ENCODE peak calls at places on chromosomes 6 and 20, in ten cellular contexts. P is pancreas; K is sigmoid colon; R is IMR-90; F is SJSA1; H is CD8-positive, alpha-beta memory T cell; O is heart left ventricle; U is PC-3; C is uterus; M is heart right ventricle. A is an unnamed sample. For H3K4me1, the result is how much of the 10 kb centered on the place peaks cover.

GRCh38 chr6:27825025-27825823 is 87.0 kb downstream of the OR2B2 start:
- DNase-seq in P (no peak), K (no peak), R (no peak), F (peak), H (no peak), O (no peak), U (peak), C (no peak), M (no peak), A (no peak)

GRCh38 chr6:156359912-156360311 is 417.3 kb upstream of the ARID1B start:
- DNase-seq in P (no peak), K (no peak), R (no peak), F (no peak), H (no peak), O (no peak), U (no peak), C (no peak), M (no peak), A (no peak)

GRCh38 chr6:165762876-165763275 is 99.8 kb upstream of the PDE10A start:
- DNase-seq in P (no peak), K (no peak), R (peak), F (no peak), H (no peak), O (no peak), U (no peak), C (no peak), M (no peak), A (no peak)

GRCh38 chr20:53805895-53806384 is 212.3 kb upstream of the ZNF217 start:
- DNase-seq in P (no peak), K (no peak), R (peak), F (peak), H (no peak), O (no peak), U (peak), C (no peak), M (no peak), A (peak)

GRCh38 chr20:21322083-21322710 is 19.1 kb downstream of the XRN2 start:
- DNase-seq in P (no peak), K (no peak), R (peak), F (no peak), H (no peak), O (no peak), U (no peak), C (no peak), M (no peak), A (peak)

GRCh38 chr20:32702706-32703425 is 29.1 kb upstream of the C20orf203 start:
- DNase-seq in P (no peak), K (no peak), R (no peak), F (no peak), H (no peak), O (no peak), U (no peak), C (no peak), M (no peak), A (no peak)

GRCh38 chr6:130366011-130366963 is at the start of gene TMEM200A:
- DNase-seq in P (no peak), K (peak), R (peak), F (peak), H (no peak), O (peak), U (no peak), C (peak), M (peak), A (peak)

GRCh38 chr6:93013054-93013453 is 406.3 kb downstream of the EPHA7 start:
- DNase-seq in P (no peak), K (no peak), R (no peak), F (no peak), H (no peak), O (no peak), U (no peak), C (no peak), M (no peak), A (no peak)

GRCh38 chr20:17036546-17036945 is 190.3 kb upstream of the PCSK2 start:
- DNase-seq in P (no peak), K (no peak), R (peak), F (no peak), H (no peak), O (no peak), U (no peak), C (no peak), M (no peak), A (peak)

GRCh38 chr20:13930246-13930645 is 60.2 kb downstream of the SEL1L2 start:
- DNase-seq in P (no peak), K (no peak), R (no peak), F (no peak), H (no peak), O (no peak), U (peak), C (no peak), M (no peak), A (no peak)

GRCh38 chr6:49676671-49677281 is 36.6 kb downstream of the CRISP2 start:
- DNase-seq in P (no peak), K (no peak), R (peak), F (no peak), H (no peak), O (no peak), U (peak), C (no peak), M (no peak), A (peak)

GRCh38 chr6:127516676-127517273 is 2.4 kb downstream of the MTCL3 start:
- DNase-seq in P (no peak), K (no peak), R (peak), F (no peak), H (no peak), O (no peak), U (peak), C (no peak), M (no peak), A (no peak)

GRCh38 chr20:4728121-4728520 is 6.4 kb downstream of the PRND start:
- DNase-seq in P (no peak), K (no peak), R (peak), F (no peak), H (no peak), O (no peak), U (peak), C (no peak), M (no peak), A (peak)

GRCh38 chr6:5989141-5989723 is 17.5 kb downstream of the NRN1 start:
- DNase-seq in P (no peak), K (no peak), R (no peak), F (no peak), H (no peak), O (peak), U (no peak), C (no peak), M (peak), A (no peak)

GRCh38 chr20:32474967-32475819 is 109.9 kb downstream of the NOL4L start:
- DNase-seq in P (peak), K (peak), R (peak), F (peak), H (no peak), O (peak), U (peak), C (peak), M (peak), A (peak)

GRCh38 chr6:112571486-112571885 is 224.4 kb downstream of the RFPL4B start:
- DNase-seq in P (no peak), K (peak), R (peak), F (no peak), H (no peak), O (peak), U (peak), C (no peak), M (peak), A (peak)

GRCh38 chr6:164628302-164628931 is 681.0 kb downstream of the C6orf118 start:
- DNase-seq in P (no peak), K (no peak), R (no peak), F (no peak), H (no peak), O (no peak), U (no peak), C (no peak), M (no peak), A (no peak)

GRCh38 chr20:33945391-33946079 is 48.2 kb upstream of the RALY start:
- DNase-seq in P (no peak), K (no peak), R (peak), F (no peak), H (no peak), O (no peak), U (peak), C (no peak), M (no peak), A (peak)

GRCh38 chr20:31663838-31664695 is 26.4 kb downstream of the COX4I2 start:
- DNase-seq in P (peak), K (peak), R (no peak), F (peak), H (no peak), O (no peak), U (peak), C (no peak), M (no peak), A (no peak)

GRCh38 chr6:139475231-139475630 is 100.8 kb upstream of the CITED2 start:
- DNase-seq in P (no peak), K (no peak), R (no peak), F (no peak), H (no peak), O (no peak), U (no peak), C (no peak), M (no peak), A (no peak)

GRCh38 chr20:12386821-12387220 is 469.1 kb downstream of the BTBD3 start:
- DNase-seq in P (no peak), K (no peak), R (no peak), F (no peak), H (no peak), O (no peak), U (no peak), C (no peak), M (no peak), A (no peak)

GRCh38 chr6:29483186-29483585 is 4.6 kb downstream of the MAS1L start:
- DNase-seq in P (no peak), K (no peak), R (no peak), F (no peak), H (no peak), O (no peak), U (no peak), C (no peak), M (no peak), A (no peak)

GRCh38 chr6:105940990-105941389 is 145.1 kb upstream of the PRDM1 start:
- DNase-seq in P (no peak), K (no peak), R (no peak), F (no peak), H (no peak), O (no peak), U (no peak), C (no peak), M (no peak), A (no peak)

GRCh38 chr6:168674595-168674994 is 233.6 kb downstream of the SMOC2 start:
- DNase-seq in P (no peak), K (no peak), R (no peak), F (no peak), H (no peak), O (no peak), U (no peak), C (no peak), M (no peak), A (no peak)

GRCh38 chr20:31706607-31707257 is 15.9 kb downstream of the BCL2L1 start:
- DNase-seq in P (no peak), K (no peak), R (no peak), F (no peak), H (no peak), O (no peak), U (peak), C (no peak), M (no peak), A (peak)

GRCh38 chr6:136037246-136037884 is 185.9 kb downstream of the PDE7B start:
- DNase-seq in P (no peak), K (no peak), R (peak), F (no peak), H (no peak), O (no peak), U (no peak), C (no peak), M (no peak), A (peak)
- H3K4me3 ChIP-seq in P (no peak), K (no peak), R (peak), F (no peak), H (no peak), O (peak), U (no peak), C (peak), M (peak), A (peak)

GRCh38 chr20:36819662-36820061 is 46.1 kb upstream of the DSN1 start:
- DNase-seq in P (no peak), K (no peak), R (no peak), F (no peak), H (no peak), O (no peak), U (no peak), C (no peak), M (no peak), A (no peak)

GRCh38 chr20:36818831-36819230 is 45.3 kb upstream of the DSN1 start:
- DNase-seq in P (no peak), K (no peak), R (no peak), F (no peak), H (no peak), O (no peak), U (no peak), C (no peak), M (no peak), A (no peak)

GRCh38 chr20:36817496-36817895 is 43.9 kb upstream of the DSN1 start:
- DNase-seq in P (no peak), K (no peak), R (no peak), F (no peak), H (no peak), O (no peak), U (no peak), C (no peak), M (no peak), A (no peak)

GRCh38 chr20:36820073-36820472 is 46.5 kb upstream of the DSN1 start:
- DNase-seq in P (no peak), K (no peak), R (no peak), F (no peak), H (no peak), O (no peak), U (no peak), C (no peak), M (no peak), A (no peak)

DNA sequence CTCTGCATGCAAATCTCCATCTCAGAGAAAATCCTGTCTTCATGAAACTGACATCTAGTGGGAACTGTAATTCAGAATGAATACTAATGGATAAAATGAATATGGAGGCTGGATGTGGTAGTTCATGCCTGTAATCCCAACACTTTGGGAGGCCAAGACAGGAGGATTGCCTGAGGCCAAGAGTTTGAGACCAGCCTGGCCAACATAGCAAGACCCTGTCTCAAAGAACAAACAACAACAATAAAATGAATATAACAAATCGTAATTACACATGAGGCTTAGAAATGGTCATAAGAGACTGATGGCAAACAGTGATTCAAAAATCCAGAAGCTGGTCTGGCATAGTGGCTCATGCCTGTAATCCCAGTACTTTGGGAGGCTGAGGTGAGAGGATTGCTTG is 44.6 kb upstream of the DSN1 start:
- DNase-seq in P (no peak), K (no peak), R (no peak), F (no peak), H (no peak), O (no peak), U (no peak), C (no peak), M (no peak), A (no peak)
- H3K4me1 ChIP-seq in P (under half), K (under half), R (under half), F (under half), H (under half), O (under half), U (under half), C (under half), M (under half), A (under half)

DNA sequence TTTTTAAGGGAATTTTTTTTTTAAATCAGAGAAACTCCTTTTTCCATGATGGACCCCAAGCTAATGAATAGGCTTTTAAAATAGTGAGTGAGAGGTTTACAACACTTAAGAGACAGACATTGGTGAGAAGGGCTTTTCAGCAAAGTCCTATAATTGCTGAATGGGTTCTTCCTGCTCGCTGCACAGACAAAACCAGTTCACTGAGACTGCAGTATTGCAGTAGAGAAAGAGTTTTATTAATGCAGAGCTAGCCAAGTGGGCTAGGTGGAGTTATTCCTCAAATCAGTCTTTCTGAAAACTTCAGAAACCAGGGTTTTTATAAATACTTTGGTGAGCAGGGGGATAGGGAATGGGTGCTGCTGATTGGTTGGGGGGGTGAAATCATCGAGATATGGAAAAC is 3.2 kb upstream of the SLC2A10 start:
- DNase-seq in P (no peak), K (no peak), R (no peak), F (no peak), H (no peak), O (no peak), U (no peak), C (no peak), M (no peak), A (no peak)
- H3K4me3 ChIP-seq in P (no peak), K (no peak), R (no peak), F (no peak), H (no peak), O (no peak), U (no peak), C (no peak), M (no peak), A (no peak)

GRCh38 chr20:1326031-1326930 is 2.7 kb downstream of the SDCBP2 start:
- DNase-seq in P (no peak), K (peak), R (peak), F (no peak), H (no peak), O (peak), U (no peak), C (peak), M (no peak), A (peak)
- H3K4me1 ChIP-seq in P (under half), K (half or more), R (under half), F (under half), H (under half), O (half or more), U (half or more), C (under half), M (half or more), A (under half)

A was measured in fibroblast of lung.